ENCODE peak calls at places on chromosome 21, in four cellular contexts. S, V, U and J are unnamed samples.

GRCh38 chr21:37367301-37367757 is 756 bp downstream of the DYRK1A start:
- DNase-seq in S (no peak), V (no peak), U (no peak), J (peak)

GRCh38 chr21:33396966-33397365 is 6.2 kb upstream of the IFNGR2 start:
- DNase-seq in S (no peak), V (peak), U (peak), J (peak)

GRCh38 chr21:37937668-37938067 is 21.4 kb upstream of the KCNJ6 start:
- DNase-seq in S (no peak), V (no peak), U (no peak), J (no peak)

GRCh38 chr21:25118648-25119047 is 488.6 kb downstream of the MRPL39 start:
- DNase-seq in S (no peak), V (no peak), U (no peak), J (no peak)

GRCh38 chr21:44525431-44526095 is 14.4 kb downstream of the KRTAP10-1 start:
- DNase-seq in S (no peak), V (no peak), U (no peak), J (no peak)

GRCh38 chr21:15023782-15024181 is 41.0 kb downstream of the NRIP1 start:
- DNase-seq in S (no peak), V (no peak), U (no peak), J (no peak)

GRCh38 chr21:32214654-32215305 is 64.1 kb downstream of the MIS18A start:
- DNase-seq in S (no peak), V (no peak), U (no peak), J (no peak)

GRCh38 chr21:25421327-25422028 is 185.8 kb downstream of the MRPL39 start:
- DNase-seq in S (peak), V (peak), U (peak), J (peak)

GRCh38 chr21:43188712-43189151 is 19.9 kb downstream of the CRYAA start:
- DNase-seq in S (no peak), V (no peak), U (no peak), J (no peak)

GRCh38 chr21:43281661-43282357 is 113.0 kb downstream of the CRYAA start:
- DNase-seq in S (no peak), V (no peak), U (no peak), J (no peak)

GRCh38 chr21:38806153-38806941 is 618 bp downstream of the ETS2 start:
- DNase-seq in S (peak), V (no peak), U (no peak), J (no peak)

GRCh38 chr21:33901421-33902288 is 13.9 kb downstream of the ATP5PO start:
- DNase-seq in S (peak), V (peak), U (peak), J (peak)

GRCh38 chr21:26888256-26888655 is 43.0 kb upstream of the ADAMTS1 start:
- DNase-seq in S (no peak), V (peak), U (no peak), J (no peak)

GRCh38 chr21:13854638-13855037 is 245.1 kb downstream of the POTED start:
- DNase-seq in S (no peak), V (no peak), U (no peak), J (no peak)

GRCh38 chr21:28642891-28643290 is 349.8 kb downstream of the LTN1 start:
- DNase-seq in S (no peak), V (no peak), U (no peak), J (no peak)

GRCh38 chr21:29056005-29056404 is 17.4 kb downstream of the CCT8 start:
- DNase-seq in S (no peak), V (no peak), U (no peak), J (no peak)

GRCh38 chr21:41879190-41879998 is at the start of gene PRDM15:
- DNase-seq in S (peak), V (peak), U (peak), J (peak)

GRCh38 chr21:30340714-30341573 is 3.5 kb upstream of the KRTAP27-1 start:
- DNase-seq in S (peak), V (peak), U (peak), J (peak)

GRCh38 chr21:45698493-45698947 is 55.0 kb downstream of the PCBP3 start:
- DNase-seq in S (no peak), V (peak), U (peak), J (peak)

GRCh38 chr21:35102488-35103407 is 53.6 kb upstream of the RUNX1 start:
- DNase-seq in S (peak), V (peak), U (no peak), J (no peak)

GRCh38 chr21:25980710-25981109 is 189.9 kb downstream of the APP start:
- DNase-seq in S (no peak), V (no peak), U (no peak), J (no peak)

GRCh38 chr21:46052703-46053651 is 44.9 kb upstream of the COL6A2 start:
- DNase-seq in S (no peak), V (peak), U (peak), J (peak)

GRCh38 chr21:42056996-42057689 is 14.0 kb upstream of the UMODL1 start:
- DNase-seq in S (no peak), V (peak), U (peak), J (peak)

GRCh38 chr21:21921410-21922232 is 923.4 kb downstream of the NCAM2 start:
- DNase-seq in S (no peak), V (peak), U (peak), J (no peak)